ENCODE peak calls at places on chromosomes 1 and 21, in five cellular contexts. U is Peyer's patch; G is effector memory CD4-positive, alpha-beta T cell; H is psoas muscle; V is transverse colon. W is an unnamed sample. For H3K4me1 and H3K9me3, the result is how much of the 10 kb centered on the place peaks cover.

GRCh38 chr1:150553392-150554085 is 4.3 kb downstream of the ADAMTSL4 start:
- DNase-seq in U (no peak), G (no peak), H (no peak), V (no peak), W (no peak)

GRCh38 chr21:41655259-41655658 is 111.6 kb downstream of the RIPK4 start:
- DNase-seq in U (no peak), G (no peak), H (no peak), V (no peak), W (no peak)

GRCh38 chr1:221478050-221478949 is 263.6 kb downstream of the DUSP10 start:
- DNase-seq in U (peak), G (peak), H (peak), V (peak), W (peak)

GRCh38 chr1:2284932-2285331 is 56.8 kb downstream of the SKI start:
- DNase-seq in U (no peak), G (no peak), H (no peak), V (no peak), W (no peak)

GRCh38 chr1:15039017-15039648 is 114.4 kb upstream of the TMEM51 start:
- DNase-seq in U (no peak), G (no peak), H (no peak), V (no peak), W (no peak)

GRCh38 chr1:224727851-224728250 is 111.7 kb downstream of the CNIH3 start:
- DNase-seq in U (no peak), G (no peak), H (no peak), V (no peak), W (no peak)

GRCh38 chr1:2386636-2387611 is 4.4 kb downstream of the MORN1 start:
- DNase-seq in U (no peak), G (no peak), H (no peak), V (peak), W (no peak)

GRCh38 chr1:151992345-151993083 is 1.1 kb downstream of the S100A10 start:
- DNase-seq in U (peak), G (peak), H (peak), V (peak), W (peak)

GRCh38 chr1:221699582-221700519 is 42.0 kb downstream of the DUSP10 start:
- DNase-seq in U (no peak), G (no peak), H (no peak), V (no peak), W (no peak)

GRCh38 chr21:45102391-45102932 is 28.1 kb downstream of the ADARB1 start:
- DNase-seq in U (no peak), G (no peak), H (no peak), V (peak), W (no peak)

GRCh38 chr1:221747840-221748239 is 6.0 kb upstream of the DUSP10 start:
- DNase-seq in U (no peak), G (no peak), H (no peak), V (no peak), W (no peak)

GRCh38 chr1:212700892-212701819 is 1.5 kb upstream of the BATF3 start:
- DNase-seq in U (peak), G (no peak), H (peak), V (peak), W (peak)

GRCh38 chr1:30348147-30348546 is 375.2 kb downstream of the MATN1 start:
- DNase-seq in U (no peak), G (no peak), H (no peak), V (no peak), W (no peak)

GRCh38 chr1:6260961-6261614 is at the start of gene GPR153:
- DNase-seq in U (peak), G (no peak), H (peak), V (peak), W (no peak)

GRCh38 chr21:27715131-27715530 is 748.2 kb upstream of the ADAMTS5 start:
- DNase-seq in U (no peak), G (no peak), H (no peak), V (no peak), W (no peak)

GRCh38 chr1:190957565-190957964 is 479.9 kb upstream of the BRINP3 start:
- DNase-seq in U (no peak), G (no peak), H (no peak), V (no peak), W (no peak)

GRCh38 chr1:41102653-41103052 is 81.1 kb upstream of the SLFNL1 start:
- DNase-seq in U (no peak), G (no peak), H (no peak), V (no peak), W (no peak)

GRCh38 chr1:227924838-227925574 is 22.7 kb downstream of the WNT9A start:
- DNase-seq in U (no peak), G (no peak), H (no peak), V (no peak), W (no peak)

GRCh38 chr1:15680131-15680530 is 4.0 kb upstream of the PLEKHM2 start:
- DNase-seq in U (no peak), G (no peak), H (peak), V (no peak), W (no peak)

GRCh38 chr1:196466656-196467055 is 141.6 kb downstream of the KCNT2 start:
- DNase-seq in U (no peak), G (no peak), H (no peak), V (no peak), W (no peak)

DNA sequence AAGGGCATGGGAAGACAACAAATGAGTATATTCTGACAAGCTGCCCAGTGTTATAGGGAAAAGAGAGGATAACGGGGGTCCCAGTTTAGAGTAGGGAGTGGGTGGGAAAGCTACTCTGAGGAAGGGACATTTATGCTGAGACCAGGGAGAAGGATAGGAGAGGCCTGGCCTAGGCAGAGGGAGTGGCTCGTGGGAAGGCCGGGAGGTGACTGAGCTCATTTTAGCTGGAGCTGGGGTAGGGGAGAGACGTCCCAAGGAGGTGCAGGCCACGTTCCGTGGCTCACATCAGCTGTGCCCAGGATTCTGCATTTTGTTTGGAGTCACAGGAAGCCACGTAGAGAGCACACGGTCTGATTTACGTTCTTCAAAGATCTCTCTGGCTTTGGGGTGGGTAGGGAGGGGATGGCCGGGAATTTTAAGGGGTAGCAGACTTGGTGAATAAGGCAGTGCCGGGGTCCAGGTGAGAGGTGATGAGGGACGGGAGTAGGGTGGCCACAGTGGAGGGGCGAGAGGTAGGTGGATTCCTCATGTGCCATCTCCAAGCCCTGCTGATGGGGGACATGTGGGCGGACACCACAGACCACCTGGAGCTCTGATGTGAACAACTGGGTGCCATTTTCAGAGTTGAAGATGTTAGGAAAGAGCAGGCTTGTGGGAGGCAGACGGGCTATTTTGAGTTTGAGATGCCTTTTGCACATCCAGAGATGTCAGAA is 4.7 kb downstream of the TINAGL1 start:
- DNase-seq in U (no peak), G (no peak), H (no peak), V (no peak), W (no peak)
- H3K4me1 ChIP-seq in U (half or more), G (under half), H (under half), V (half or more), W (under half)

DNA sequence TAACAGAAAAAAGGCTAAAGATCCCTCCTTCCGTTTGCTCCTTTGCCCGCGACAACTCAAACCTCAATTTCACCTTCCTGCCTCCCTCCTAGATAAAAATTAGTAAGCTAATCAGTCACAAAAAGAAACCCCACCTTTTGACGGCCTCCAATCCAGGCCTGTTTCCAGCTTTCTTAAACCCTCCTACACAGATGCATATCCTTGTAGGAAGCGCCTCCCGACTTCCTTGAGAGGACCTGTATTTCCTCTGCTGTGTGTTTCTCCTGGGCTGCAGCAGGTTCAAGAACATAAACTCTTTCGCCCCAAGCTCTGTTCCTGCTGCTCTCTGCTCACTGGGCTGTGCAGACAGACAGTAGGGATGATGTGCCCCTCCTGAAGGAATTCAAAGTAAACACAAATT is 168.8 kb downstream of the CYYR1 start:
- DNase-seq in U (no peak), G (no peak), H (no peak), V (no peak), W (no peak)
- H3K9me3 ChIP-seq in U (under half), G (under half), H (under half), V (under half), W (under half)

DNA sequence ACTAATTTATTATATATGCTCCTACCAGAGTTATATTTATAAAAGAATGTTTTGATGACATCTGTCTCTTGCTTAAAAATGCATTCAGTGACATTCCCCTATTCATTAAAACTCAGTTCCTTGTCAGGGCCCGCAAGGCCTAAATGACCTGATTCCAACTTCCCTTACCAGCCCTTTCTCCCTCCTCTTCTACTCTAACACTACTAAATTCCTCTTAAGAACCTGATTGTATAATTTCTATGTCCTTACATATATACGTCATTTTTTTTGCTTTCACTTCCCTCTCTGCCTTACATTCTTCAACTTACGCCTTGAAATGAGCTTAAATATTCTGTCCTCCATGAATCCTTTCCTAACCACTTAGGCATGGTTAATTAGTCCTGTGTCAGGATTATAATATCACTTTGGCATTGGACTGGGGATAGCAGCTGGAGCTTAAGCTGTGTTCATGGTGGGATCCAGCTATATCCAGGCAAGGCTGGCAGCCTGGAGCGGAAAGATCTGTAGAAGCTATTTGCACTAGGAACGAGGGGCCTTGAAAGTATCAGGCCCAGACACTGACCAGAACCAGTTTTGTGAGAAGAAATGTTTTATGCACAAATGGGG is 360.2 kb upstream of the PTBP2 start:
- DNase-seq in U (no peak), G (no peak), H (no peak), V (no peak), W (no peak)
- H3K4me1 ChIP-seq in U (under half), G (under half), H (under half), V (under half), W (under half)

GRCh38 chr1:203968728-203969127 is 104.2 kb upstream of the SOX13 start:
- DNase-seq in U (no peak), G (no peak), H (no peak), V (no peak), W (no peak)
- H3K9me3 ChIP-seq in U (under half), G (under half), H (under half), V (under half), W (under half)

GRCh38 chr1:23559985-23560755 is 869 bp upstream of the ID3 start:
- DNase-seq in U (no peak), G (no peak), H (no peak), V (no peak), W (no peak)

GRCh38 chr1:23563003-23563402 is 3.7 kb upstream of the ID3 start:
- DNase-seq in U (no peak), G (no peak), H (no peak), V (no peak), W (no peak)

GRCh38 chr1:23562138-23562819 is 3.0 kb upstream of the ID3 start:
- DNase-seq in U (peak), G (no peak), H (peak), V (peak), W (peak)

GRCh38 chr1:23561813-23562100 is 2.5 kb upstream of the ID3 start:
- DNase-seq in U (no peak), G (no peak), H (no peak), V (no peak), W (no peak)

GRCh38 chr1:23561076-23561812 is 1.9 kb upstream of the ID3 start:
- DNase-seq in U (no peak), G (no peak), H (no peak), V (no peak), W (no peak)
- H3K4me1 ChIP-seq in U (half or more), G (under half), H (under half), V (half or more), W (under half)

DNA sequence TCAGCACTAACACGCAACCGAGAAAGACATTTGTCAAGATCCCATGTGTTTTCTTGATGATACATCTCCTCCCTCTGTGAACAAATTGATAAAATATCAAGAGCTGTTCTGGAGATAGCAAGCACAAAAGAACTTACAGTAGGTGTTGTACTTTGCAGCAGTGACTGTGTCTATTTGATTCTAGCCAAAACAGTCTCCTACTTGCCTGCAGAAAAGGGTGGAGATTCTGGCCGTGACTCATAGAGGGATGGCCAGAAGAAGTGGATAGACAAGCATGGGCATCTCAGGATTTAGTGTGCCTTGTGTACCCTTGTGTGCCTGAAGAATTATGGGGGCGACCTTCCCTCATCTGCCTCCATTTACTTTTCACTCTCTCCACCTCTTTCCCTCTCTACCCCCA is 458.4 kb upstream of the LRRC7 start:
- DNase-seq in U (no peak), G (no peak), H (no peak), V (no peak), W (no peak)
- H3K9me3 ChIP-seq in U (under half), G (under half), H (under half), V (under half), W (under half)

DNA sequence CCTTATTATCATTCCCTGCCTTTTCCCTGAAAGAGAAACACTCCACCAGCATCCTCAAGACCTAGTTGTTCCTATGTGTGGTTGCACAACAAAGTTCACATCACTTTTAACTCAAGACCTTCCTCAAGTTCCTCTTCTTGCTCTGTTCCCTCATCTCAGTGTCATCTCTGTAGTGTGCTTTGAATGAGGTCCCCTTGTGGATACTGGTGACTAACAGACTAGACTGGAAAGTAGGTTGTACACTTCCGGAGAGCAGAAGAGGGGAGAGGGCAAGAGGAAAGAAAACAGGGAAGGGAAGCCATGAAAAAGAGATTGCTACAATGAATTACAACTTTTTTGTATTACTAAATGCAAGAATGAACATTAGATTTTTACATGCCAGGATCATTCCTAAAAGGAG is 853.8 kb downstream of the USP25 start:
- DNase-seq in U (no peak), G (no peak), H (no peak), V (no peak), W (no peak)
- H3K4me1 ChIP-seq in U (under half), G (under half), H (under half), V (under half), W (under half)

GRCh38 chr21:18636897-18637296 is 233.3 kb upstream of the TMPRSS15 start:
- DNase-seq in U (no peak), G (no peak), H (no peak), V (no peak), W (no peak)
- H3K9me3 ChIP-seq in U (under half), G (under half), H (under half), V (under half), W (under half)

GRCh38 chr1:18915341-18915740 is 13.0 kb upstream of the ALDH4A1 start:
- DNase-seq in U (no peak), G (no peak), H (no peak), V (no peak), W (no peak)

GRCh38 chr1:18919949-18920348 is 17.6 kb upstream of the ALDH4A1 start:
- DNase-seq in U (no peak), G (no peak), H (no peak), V (no peak), W (no peak)

GRCh38 chr1:18918417-18918816 is 16.1 kb upstream of the ALDH4A1 start:
- DNase-seq in U (no peak), G (no peak), H (no peak), V (no peak), W (no peak)

GRCh38 chr1:18919174-18919905 is 17.0 kb upstream of the ALDH4A1 start:
- DNase-seq in U (no peak), G (no peak), H (no peak), V (no peak), W (no peak)

GRCh38 chr1:18917071-18917799 is 14.9 kb upstream of the ALDH4A1 start:
- DNase-seq in U (no peak), G (no peak), H (no peak), V (no peak), W (no peak)
- H3K4me1 ChIP-seq in U (under half), G (under half), H (under half), V (under half), W (under half)

DNA sequence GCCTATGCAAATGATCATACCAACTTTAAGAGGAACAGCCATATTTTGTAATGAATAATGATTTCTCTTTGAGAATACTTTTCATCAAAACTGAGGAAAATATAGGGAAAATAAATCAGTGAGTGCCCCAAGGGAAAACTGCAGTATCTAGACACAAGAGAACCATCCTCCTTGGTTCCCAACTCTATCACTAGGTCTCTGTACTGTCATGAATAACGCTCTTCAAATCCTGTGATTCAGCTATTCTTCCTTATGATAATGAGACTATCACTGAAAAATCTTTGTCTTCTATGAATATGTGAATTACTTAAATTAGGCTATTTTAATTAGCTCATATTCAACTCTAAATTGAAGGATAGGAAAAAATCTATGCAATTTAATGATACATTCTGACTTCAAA is 2.3 kb downstream of the OR2L5 start:
- DNase-seq in U (no peak), G (no peak), H (no peak), V (no peak), W (no peak)
- H3K9me3 ChIP-seq in U (under half), G (under half), H (under half), V (under half), W (under half)

W was measured in breast epithelium.